ENCODE peak calls at places on chromosomes 5 and 9, in ten cellular contexts. G is small intestine; K is body of pancreas; L is left lung; S is Panc1; W is CD8-positive, alpha-beta T cell; M is CD4-positive, alpha-beta T cell; Z is Peyer's patch; U is neural progenitor cell; R is upper lobe of right lung. E is an unnamed sample.

GRCh38 chr5:175678074-175678473 is 20.2 kb downstream of the HRH2 start:
- DNase-seq in S (no peak), U (no peak), L (no peak), K (no peak), R (no peak), Z (no peak), G (no peak), M (no peak), W (no peak), E (no peak)

GRCh38 chr9:88593537-88594185 is 58.7 kb downstream of the NXNL2 start:
- DNase-seq in M (peak; percentile 34), K (peak; percentile 70), S (peak; percentile 2), L (no peak), U (peak; percentile 52), Z (peak; percentile 66), W (peak; percentile 13), R (no peak), G (peak; percentile 60), E (no peak)

GRCh38 chr9:132381966-132382541 is 24.6 kb downstream of the TTF1 start:
- DNase-seq in L (no peak), R (no peak), S (no peak), M (no peak), U (no peak), K (peak; percentile 48), G (no peak), Z (peak; percentile 47), W (no peak), E (no peak)

GRCh38 chr5:14327624-14328023 is 184.5 kb downstream of the TRIO start:
- DNase-seq in W (no peak), K (no peak), G (no peak), M (no peak), L (no peak), Z (no peak), R (no peak), U (no peak), S (no peak), E (no peak)

GRCh38 chr5:61280766-61281427 is 51.2 kb upstream of the ZSWIM6 start:
- DNase-seq in L (peak; percentile 61), W (no peak), K (peak; percentile 85), U (no peak), M (no peak), G (no peak), Z (peak; percentile 63), R (peak; percentile 69), S (no peak), E (no peak)

GRCh38 chr9:1883004-1883403 is 132.1 kb upstream of the SMARCA2 start:
- DNase-seq in M (no peak), U (no peak), K (no peak), W (no peak), L (no peak), R (no peak), Z (no peak), G (no peak), S (no peak), E (no peak)

GRCh38 chr9:98635374-98635773 is 73.4 kb downstream of the GABBR2 start:
- DNase-seq in G (no peak), R (no peak), K (no peak), Z (no peak), S (no peak), L (no peak), W (no peak), M (no peak), U (no peak), E (no peak)

GRCh38 chr5:76451046-76451701 is 48.1 kb downstream of the IQGAP2 start:
- DNase-seq in U (no peak), K (no peak), L (no peak), M (no peak), Z (no peak), R (no peak), W (no peak), S (no peak), G (peak; percentile 82), E (no peak)

GRCh38 chr5:61290815-61291214 is 41.2 kb upstream of the ZSWIM6 start:
- DNase-seq in U (no peak), Z (no peak), G (no peak), W (no peak), L (no peak), M (no peak), R (no peak), S (no peak), K (peak; percentile 82), E (no peak)

GRCh38 chr5:124655943-124656459 is 90.4 kb downstream of the ZNF608 start:
- DNase-seq in L (no peak), G (peak; percentile 98), Z (peak; percentile 89), U (no peak), R (no peak), W (no peak), S (peak; percentile 80), K (peak; percentile 69), M (no peak), E (no peak)

GRCh38 chr5:150642991-150643710 is 2.7 kb downstream of the SYNPO start:
- DNase-seq in S (no peak), L (no peak), U (peak; percentile 1), R (no peak), M (no peak), G (no peak), Z (no peak), K (no peak), W (no peak), E (no peak)

GRCh38 chr5:142495561-142495960 is 170.7 kb upstream of the SPRY4 start:
- DNase-seq in S (no peak), G (no peak), Z (no peak), U (no peak), M (no peak), W (no peak), K (no peak), R (no peak), L (no peak), E (no peak)

GRCh38 chr5:88119535-88119934 is 149.1 kb downstream of the TMEM161B start:
- DNase-seq in M (no peak), W (no peak), S (no peak), G (no peak), K (no peak), L (no peak), Z (no peak), U (no peak), R (no peak), E (no peak)

GRCh38 chr9:5511476-5511875 is 1.1 kb downstream of the PDCD1LG2 start:
- DNase-seq in W (no peak), K (no peak), L (no peak), R (no peak), M (no peak), G (no peak), Z (no peak), U (no peak), S (no peak), E (no peak)

GRCh38 chr5:115428676-115429075 is 115.9 kb downstream of the FEM1C start:
- DNase-seq in S (no peak), K (no peak), M (no peak), L (no peak), G (no peak), Z (no peak), U (peak; percentile 14), W (no peak), R (no peak), E (no peak)

GRCh38 chr9:124808246-124808956 is 31.5 kb downstream of the OLFML2A start:
- DNase-seq in M (no peak), S (no peak), K (no peak), Z (no peak), U (no peak), G (no peak), R (no peak), L (no peak), W (no peak), E (no peak)

GRCh38 chr9:755454-756381 is 85.8 kb upstream of the DMRT1 start:
- DNase-seq in M (no peak), L (no peak), W (no peak), R (no peak), S (no peak), Z (no peak), K (no peak), U (no peak), G (peak; percentile 12), E (no peak)

GRCh38 chr9:137352511-137353222 is 50.6 kb upstream of the NRARP start:
- DNase-seq in L (no peak), G (no peak), U (no peak), S (no peak), K (no peak), M (no peak), W (no peak), Z (no peak), R (no peak), E (no peak)
- H3K9me3 ChIP-seq in L (peaks cover 23% of the 10 kb centered on the region), G (no peaks in the 10 kb centered on the region), U (peaks cover 5% of the 10 kb centered on the region), S (no peaks in the 10 kb centered on the region), K (peaks cover 4% of the 10 kb centered on the region), M (peaks cover 8% of the 10 kb centered on the region), W (peaks cover 5% of the 10 kb centered on the region), Z (no peaks in the 10 kb centered on the region), R (peaks cover 10% of the 10 kb centered on the region), E (peaks cover 7% of the 10 kb centered on the region)

GRCh38 chr5:68267044-68267443 is 51.5 kb downstream of the PIK3R1 start:
- DNase-seq in G (no peak), U (peak; percentile 35), R (no peak), W (no peak), Z (no peak), K (no peak), L (no peak), M (no peak), S (no peak), E (no peak)
- H3K27ac ChIP-seq in G (peak overlapping the region; percentile 20), U (no peak overlapping the region), R (peak overlapping the region; percentile 71), W (no peak overlapping the region), Z (no peak overlapping the region), K (peak overlapping the region; percentile 40), L (peak overlapping the region; percentile 76), M (no peak overlapping the region), S (no peak overlapping the region), E (no peak overlapping the region)

GRCh38 chr5:3386676-3387075 is 209.0 kb upstream of the IRX1 start:
- DNase-seq in G (no peak), S (no peak), W (no peak), U (no peak), M (no peak), K (no peak), Z (no peak), L (no peak), R (no peak), E (no peak)
- H3K9me3 ChIP-seq in G (no peaks in the 10 kb centered on the region), S (no peaks in the 10 kb centered on the region), W (no peaks in the 10 kb centered on the region), U (no peaks in the 10 kb centered on the region), M (no peaks in the 10 kb centered on the region), K (no peaks in the 10 kb centered on the region), Z (no peaks in the 10 kb centered on the region), L (peaks cover 4% of the 10 kb centered on the region), R (no peaks in the 10 kb centered on the region), E (no peaks in the 10 kb centered on the region)

GRCh38 chr5:148834689-148835088 is 8.3 kb downstream of the ADRB2 start:
- DNase-seq in G (no peak), M (no peak), W (no peak), K (no peak), U (no peak), L (no peak), R (no peak), S (no peak), Z (no peak), E (no peak)

GRCh38 chr5:148831590-148832565 is 5.5 kb downstream of the ADRB2 start:
- DNase-seq in U (no peak), R (no peak), W (no peak), L (no peak), G (no peak), Z (peak; percentile 54), K (no peak), S (no peak), M (no peak), E (no peak)

GRCh38 chr5:148833925-148834324 is 7.5 kb downstream of the ADRB2 start:
- DNase-seq in U (no peak), R (no peak), K (no peak), L (no peak), M (no peak), Z (no peak), G (no peak), S (no peak), W (no peak), E (no peak)

GRCh38 chr5:148830220-148830619 is 3.8 kb downstream of the ADRB2 start:
- DNase-seq in U (no peak), L (no peak), S (no peak), M (no peak), G (no peak), R (no peak), Z (no peak), W (no peak), K (no peak), E (no peak)

GRCh38 chr5:148833122-148833521 is 6.7 kb downstream of the ADRB2 start:
- DNase-seq in K (no peak), Z (no peak), S (no peak), M (no peak), G (no peak), L (no peak), U (no peak), W (no peak), R (no peak), E (no peak)
- H3K27ac ChIP-seq in K (no peak overlapping the region), Z (peak overlapping the region; percentile 73), S (no peak overlapping the region), M (no peak overlapping the region), G (no peak overlapping the region), L (no peak overlapping the region), U (no peak overlapping the region), W (no peak overlapping the region), R (no peak overlapping the region), E (no peak overlapping the region)